ENCODE peak calls at places on chromosomes 4 and X, in eight cellular contexts. O is breast epithelium, U is sigmoid colon, Q is IMR-90, T is ovary, W is gastrocnemius medialis, E is esophagus squamous epithelium, D is HepG2. S is an unnamed sample.

GRCh38 chrX:136768469-136769084 is 12.2 kb downstream of the ARHGEF6 start:
- DNase-seq in O (no peak), U (peak), Q (peak), T (peak), W (peak), E (no peak), D (no peak), S (peak)

GRCh38 chrX:15500497-15500966 is at the start of gene BMX:
- DNase-seq in O (no peak), U (no peak), Q (no peak), T (no peak), W (no peak), E (no peak), D (no peak), S (no peak)

GRCh38 chrX:13087322-13088154 is 43.1 kb upstream of the FAM9C start:
- DNase-seq in O (no peak), U (no peak), Q (peak), T (no peak), W (no peak), E (no peak), D (no peak), S (no peak)

GRCh38 chr4:40055379-40055872 is 1.2 kb upstream of the N4BP2 start:
- DNase-seq in O (no peak), U (no peak), Q (no peak), T (no peak), W (no peak), E (no peak), D (peak), S (no peak)

GRCh38 chr4:64095398-64095797 is 313.9 kb downstream of the TECRL start:
- DNase-seq in O (no peak), U (no peak), Q (no peak), T (no peak), W (no peak), E (no peak), D (no peak), S (no peak)

GRCh38 chrX:105694839-105695238 is 127.5 kb upstream of the NRK start:
- DNase-seq in O (no peak), U (no peak), Q (no peak), T (no peak), W (no peak), E (no peak), D (no peak), S (no peak)

GRCh38 chr4:14984452-14984851 is 17.8 kb upstream of the CPEB2 start:
- DNase-seq in O (no peak), U (no peak), Q (no peak), T (no peak), W (no peak), E (no peak), D (no peak), S (no peak)

GRCh38 chr4:76881375-76881774 is 16.6 kb downstream of the SOWAHB start:
- DNase-seq in O (no peak), U (no peak), Q (no peak), T (no peak), W (no peak), E (no peak), D (no peak), S (no peak)

GRCh38 chrX:57286507-57287251 is at the start of gene FAAH2:
- DNase-seq in O (peak), U (no peak), Q (no peak), T (no peak), W (no peak), E (no peak), D (peak), S (peak)

GRCh38 chr4:8110071-8110986 is 48.3 kb downstream of the ABLIM2 start:
- DNase-seq in O (no peak), U (no peak), Q (no peak), T (no peak), W (no peak), E (no peak), D (peak), S (no peak)

GRCh38 chr4:106854970-106855369 is 181.1 kb downstream of the DKK2 start:
- DNase-seq in O (no peak), U (no peak), Q (no peak), T (no peak), W (no peak), E (no peak), D (no peak), S (no peak)

GRCh38 chrX:113726898-113727297 is 857.0 kb upstream of the HTR2C start:
- DNase-seq in O (no peak), U (no peak), Q (no peak), T (no peak), W (no peak), E (no peak), D (no peak), S (no peak)

GRCh38 chr4:118939169-118939779 is 50.6 kb downstream of the SYNPO2 start:
- DNase-seq in O (no peak), U (peak), Q (no peak), T (no peak), W (no peak), E (no peak), D (no peak), S (no peak)

GRCh38 chr4:113978561-113979156 is 788 bp downstream of the ARSJ start:
- DNase-seq in O (no peak), U (no peak), Q (peak), T (peak), W (no peak), E (no peak), D (no peak), S (no peak)

GRCh38 chr4:98851806-98852205 is 77.1 kb downstream of the EIF4E start:
- DNase-seq in O (no peak), U (no peak), Q (peak), T (no peak), W (no peak), E (no peak), D (no peak), S (no peak)

GRCh38 chrX:77698242-77698641 is 87.8 kb downstream of the ATRX start:
- DNase-seq in O (no peak), U (no peak), Q (no peak), T (no peak), W (no peak), E (no peak), D (no peak), S (no peak)

GRCh38 chr4:139014391-139015268 is 951 bp upstream of the NOCT start:
- DNase-seq in O (no peak), U (peak), Q (peak), T (no peak), W (no peak), E (no peak), D (peak), S (no peak)

GRCh38 chr4:125985856-125986255 is 671.1 kb downstream of the FAT4 start:
- DNase-seq in O (no peak), U (no peak), Q (no peak), T (no peak), W (no peak), E (no peak), D (no peak), S (no peak)

GRCh38 chr4:143260750-143261149 is 75.9 kb upstream of the GAB1 start:
- DNase-seq in O (no peak), U (no peak), Q (peak), T (no peak), W (no peak), E (no peak), D (no peak), S (no peak)

GRCh38 chrX:30865612-30866011 is 23.4 kb downstream of the TAB3 start:
- DNase-seq in O (no peak), U (no peak), Q (no peak), T (no peak), W (no peak), E (no peak), D (peak), S (no peak)

GRCh38 chrX:30864383-30864785 is 24.7 kb downstream of the TAB3 start:
- DNase-seq in O (no peak), U (no peak), Q (no peak), T (no peak), W (no peak), E (no peak), D (peak), S (no peak)

GRCh38 chrX:30870572-30870971 is 18.5 kb downstream of the TAB3 start:
- DNase-seq in O (no peak), U (no peak), Q (no peak), T (no peak), W (no peak), E (no peak), D (no peak), S (no peak)

GRCh38 chrX:30863969-30864368 is 25.1 kb downstream of the TAB3 start:
- DNase-seq in O (no peak), U (no peak), Q (peak), T (no peak), W (no peak), E (no peak), D (no peak), S (no peak)

GRCh38 chrX:30865020-30865419 is 24.0 kb downstream of the TAB3 start:
- DNase-seq in O (no peak), U (no peak), Q (no peak), T (no peak), W (no peak), E (no peak), D (peak), S (no peak)
- TF ChIP-seq CTCF in O (no peak), U (no peak), Q (peak), T (no peak), W (no peak), E (no peak), D (peak), S (no peak)

GRCh38 chr4:73593631-73594241 is 26.5 kb downstream of the RASSF6 start:
- DNase-seq in O (no peak), U (no peak), Q (peak), T (no peak), W (no peak), E (no peak), D (peak), S (no peak)
- H3K4me3 ChIP-seq in O (no peak), U (no peak), Q (no peak), T (no peak), W (no peak), E (no peak), D (no peak), S (no peak)

GRCh38 chr4:95551653-95552052 is 2.9 kb upstream of the UNC5C start:
- DNase-seq in O (no peak), U (no peak), Q (no peak), T (no peak), W (no peak), E (no peak), D (no peak), S (no peak)

GRCh38 chr4:95547708-95548471 is 883 bp downstream of the UNC5C start:
- DNase-seq in O (no peak), U (peak), Q (no peak), T (peak), W (no peak), E (no peak), D (no peak), S (no peak)

GRCh38 chr4:95548738-95549245 is at the start of gene UNC5C:
- DNase-seq in O (peak), U (peak), Q (no peak), T (peak), W (no peak), E (no peak), D (no peak), S (peak)

GRCh38 chr4:95550566-95550965 is 1.8 kb upstream of the UNC5C start:
- DNase-seq in O (no peak), U (no peak), Q (no peak), T (no peak), W (no peak), E (no peak), D (no peak), S (no peak)

GRCh38 chr4:95549246-95550138 is 719 bp upstream of the UNC5C start:
- DNase-seq in O (peak), U (peak), Q (peak), T (peak), W (no peak), E (no peak), D (no peak), S (peak)
- TF ChIP-seq POLR2A in O (no peak), U (no peak), Q (no peak), T (no peak), W (no peak), E (no peak), D (no peak), S (no peak)

DNA sequence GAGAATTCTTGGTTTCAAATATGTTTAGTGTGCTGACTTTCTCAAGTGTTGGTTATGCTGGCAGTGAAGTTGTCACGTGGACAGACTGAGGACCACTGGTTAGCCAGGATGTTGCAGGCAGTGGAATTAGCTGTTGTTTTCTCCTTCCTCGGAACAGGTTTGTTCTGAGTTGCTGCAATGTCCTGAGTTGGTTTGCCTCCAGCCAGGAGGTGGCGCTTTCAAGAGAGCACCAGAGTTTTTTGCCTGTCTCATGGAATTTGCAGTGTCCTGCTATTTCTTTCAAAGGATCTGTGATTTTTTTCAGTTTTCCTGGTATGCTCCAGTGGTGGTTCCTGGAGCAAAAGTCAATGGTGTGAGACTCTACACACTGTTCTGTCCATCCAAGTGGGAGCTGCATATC is 158.1 kb upstream of the CXorf66 start:
- DNase-seq in O (no peak), U (no peak), Q (no peak), T (no peak), W (no peak), E (no peak), D (no peak), S (no peak)
- TF ChIP-seq CTCF in O (no peak), U (no peak), Q (peak), T (no peak), W (no peak), E (no peak), D (no peak), S (no peak)

GRCh38 chrX:34658316-34658715 is 1.2 kb upstream of the TMEM47 start:
- DNase-seq in O (no peak), U (no peak), Q (peak), T (no peak), W (no peak), E (no peak), D (no peak), S (no peak)
- H3K4me3 ChIP-seq in O (no peak), U (no peak), Q (no peak), T (no peak), W (no peak), E (no peak), D (no peak), S (no peak)

DNA sequence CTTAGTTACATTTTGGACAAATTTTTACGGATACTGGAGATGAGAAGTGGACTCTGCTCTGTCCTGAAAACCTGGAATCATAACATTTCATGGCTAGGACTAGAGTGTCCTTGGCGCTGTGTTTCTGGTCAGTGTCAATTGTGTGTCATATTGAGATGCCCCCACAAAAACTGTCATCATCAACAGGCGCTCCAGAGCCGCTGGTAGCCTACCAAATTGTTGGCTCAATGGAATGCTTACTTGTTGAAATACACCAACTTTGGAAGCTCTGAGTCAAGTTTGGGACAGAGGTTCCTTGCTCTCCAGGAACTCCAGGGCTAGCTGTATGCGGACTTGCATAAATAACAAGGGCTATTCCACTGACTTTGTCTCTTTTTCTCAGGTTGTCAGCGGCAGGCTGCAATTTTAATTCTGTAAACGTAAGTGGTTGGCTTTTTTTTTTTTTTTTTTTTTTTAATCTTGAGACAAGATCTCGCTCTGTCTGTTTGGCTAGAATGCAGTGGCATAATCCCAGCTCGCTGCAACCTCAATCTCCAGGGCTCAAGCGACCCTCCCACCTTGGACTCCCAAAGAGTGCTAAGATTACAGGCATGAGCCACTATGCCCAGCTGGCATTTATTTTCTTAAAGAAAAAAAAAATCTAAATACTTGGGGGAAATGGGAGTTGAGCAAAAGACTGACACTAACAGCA is 860 bp upstream of the HPGD start:
- DNase-seq in O (no peak), U (no peak), Q (no peak), T (no peak), W (no peak), E (no peak), D (no peak), S (peak)
- TF ChIP-seq POLR2A in O (no peak), U (no peak), Q (no peak), T (no peak), W (no peak), E (no peak), D (no peak), S (no peak)

GRCh38 chr4:6250984-6251295 is 18.7 kb upstream of the WFS1 start:
- DNase-seq in O (no peak), U (no peak), Q (no peak), T (no peak), W (no peak), E (no peak), D (no peak), S (no peak)
- TF ChIP-seq CTCF in O (no peak), U (no peak), Q (no peak), T (no peak), W (no peak), E (no peak), D (no peak), S (no peak)

DNA sequence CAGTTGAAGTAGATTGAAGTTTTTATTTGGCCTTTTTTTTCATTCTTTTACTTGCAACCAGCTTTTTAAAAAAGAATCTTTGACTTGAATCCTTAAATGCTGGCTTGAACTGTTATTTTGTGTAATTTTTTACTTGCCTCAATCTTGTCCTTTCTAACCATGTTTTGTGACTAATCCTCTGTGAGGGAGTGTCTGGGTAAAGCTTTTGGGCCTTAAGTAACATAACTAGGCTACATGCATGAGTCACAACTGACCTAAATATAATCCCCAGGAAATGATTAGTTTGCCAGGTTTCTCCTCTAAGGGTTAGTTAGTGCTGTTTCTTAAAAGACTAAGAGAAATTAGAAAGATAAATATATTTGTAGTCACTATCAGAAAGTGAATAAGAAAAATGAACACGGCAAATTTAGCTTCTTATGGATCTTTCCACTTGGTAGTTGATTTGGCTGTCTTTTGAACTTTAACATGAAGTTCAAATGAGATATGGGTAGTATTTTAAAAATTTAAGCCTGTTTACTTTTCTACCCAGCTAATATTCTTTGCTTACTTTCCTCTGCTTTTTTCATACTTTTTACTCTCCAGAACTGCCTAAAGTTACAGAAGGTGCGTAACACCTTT is 13.0 kb downstream of the EXOC1 start:
- DNase-seq in O (no peak), U (no peak), Q (peak), T (no peak), W (no peak), E (no peak), D (no peak), S (no peak)
- H3K4me3 ChIP-seq in O (no peak), U (no peak), Q (no peak), T (no peak), W (no peak), E (no peak), D (no peak), S (no peak)